ENCODE peak calls at places on chromosomes 13 and 19, in four cellular contexts. Q is HepG2, N is H1, U is K562. P is an unnamed sample.

GRCh38 chr19:10913716-10914340 is 14.6 kb downstream of the YIPF2 start:
- DNase-seq in Q (no peak), N (no peak), U (no peak), P (no peak)

GRCh38 chr13:32901994-32902780 is 114.0 kb upstream of the KL start:
- DNase-seq in Q (no peak), N (no peak), U (no peak), P (no peak)

GRCh38 chr13:38223093-38223492 is 126.6 kb upstream of the UFM1 start:
- DNase-seq in Q (peak), N (no peak), U (peak), P (no peak)

GRCh38 chr13:50130686-50131051 is 115.4 kb downstream of the KCNRG start:
- DNase-seq in Q (no peak), N (peak), U (no peak), P (no peak)

GRCh38 chr19:15320118-15320517 is 12.2 kb downstream of the BRD4 start:
- DNase-seq in Q (no peak), N (no peak), U (no peak), P (no peak)

GRCh38 chr13:99765869-99766268 is 205.7 kb downstream of the ZIC5 start:
- DNase-seq in Q (no peak), N (no peak), U (no peak), P (no peak)

GRCh38 chr19:1856345-1856697 is 7.1 kb downstream of the KLF16 start:
- DNase-seq in Q (no peak), N (peak), U (no peak), P (no peak)

GRCh38 chr19:8571006-8571411 is 6.2 kb downstream of the MYO1F start:
- DNase-seq in Q (peak), N (no peak), U (no peak), P (no peak)

GRCh38 chr19:3098515-3099346 is 4.6 kb downstream of the GNA11 start:
- DNase-seq in Q (no peak), N (peak), U (no peak), P (no peak)

GRCh38 chr13:78596701-78597550 is 6.4 kb downstream of the POU4F1 start:
- DNase-seq in Q (no peak), N (peak), U (no peak), P (no peak)

GRCh38 chr19:35509018-35509652 is 4.3 kb downstream of the DMKN start:
- DNase-seq in Q (peak), N (peak), U (peak), P (peak)

GRCh38 chr13:70339738-70340137 is 231.5 kb upstream of the KLHL1 start:
- DNase-seq in Q (peak), N (peak), U (no peak), P (peak)

GRCh38 chr13:49561064-49561410 is 24.3 kb downstream of the RCBTB1 start:
- DNase-seq in Q (peak), N (no peak), U (no peak), P (no peak)

GRCh38 chr13:40159736-40160135 is 504.3 kb downstream of the COG6 start:
- DNase-seq in Q (no peak), N (no peak), U (no peak), P (no peak)

GRCh38 chr19:20414133-20414532 is 151.4 kb downstream of the ZNF737 start:
- DNase-seq in Q (no peak), N (no peak), U (no peak), P (no peak)

GRCh38 chr19:48418317-48419064 is 25.0 kb downstream of the GRIN2D start:
- DNase-seq in Q (no peak), N (no peak), U (peak), P (no peak)

GRCh38 chr19:8248348-8249328 is 39.5 kb downstream of the CERS4 start:
- DNase-seq in Q (no peak), N (no peak), U (no peak), P (no peak)

GRCh38 chr19:14023404-14024235 is 4.3 kb upstream of the RLN3 start:
- DNase-seq in Q (peak), N (peak), U (peak), P (no peak)

GRCh38 chr13:65808061-65808460 is 1422.1 kb downstream of the PCDH9 start:
- DNase-seq in Q (no peak), N (no peak), U (no peak), P (no peak)

GRCh38 chr13:93915269-93915809 is 564.1 kb downstream of the DCT start:
- DNase-seq in Q (no peak), N (no peak), U (no peak), P (no peak)

GRCh38 chr13:89363144-89363543 is 1692.0 kb downstream of the SLITRK5 start:
- DNase-seq in Q (no peak), N (no peak), U (no peak), P (no peak)

GRCh38 chr13:94061316-94061715 is 418.2 kb downstream of the DCT start:
- DNase-seq in Q (no peak), N (no peak), U (no peak), P (no peak)

GRCh38 chr19:4454952-4455738 is 2.4 kb downstream of the UBXN6 start:
- DNase-seq in Q (no peak), N (no peak), U (peak), P (no peak)
- H3K27ac ChIP-seq in Q (no peak), N (no peak), U (peak), P (no peak)

GRCh38 chr19:4278926-4279529 is at the start of gene SHD:
- DNase-seq in Q (no peak), N (peak), U (peak), P (no peak)
- H3K4me3 ChIP-seq in Q (peak), N (peak), U (no peak), P (no peak)

GRCh38 chr13:111184685-111185401 is 69.7 kb downstream of the ARHGEF7 start:
- DNase-seq in Q (no peak), N (no peak), U (no peak), P (no peak)
- TF ChIP-seq FOSL1 in Q (no peak), N (no peak), U (no peak), P (no peak)

GRCh38 chr19:45115809-45116615 is 23.0 kb downstream of the PPP1R37 start:
- DNase-seq in Q (no peak), N (no peak), U (no peak), P (no peak)

GRCh38 chr19:45119582-45119981 is 26.6 kb downstream of the PPP1R37 start:
- DNase-seq in Q (no peak), N (no peak), U (no peak), P (no peak)

GRCh38 chr19:45114116-45114515 is 21.1 kb downstream of the PPP1R37 start:
- DNase-seq in Q (no peak), N (no peak), U (no peak), P (no peak)

GRCh38 chr19:45117167-45117594 is 24.2 kb downstream of the PPP1R37 start:
- DNase-seq in Q (no peak), N (no peak), U (peak), P (no peak)

DNA sequence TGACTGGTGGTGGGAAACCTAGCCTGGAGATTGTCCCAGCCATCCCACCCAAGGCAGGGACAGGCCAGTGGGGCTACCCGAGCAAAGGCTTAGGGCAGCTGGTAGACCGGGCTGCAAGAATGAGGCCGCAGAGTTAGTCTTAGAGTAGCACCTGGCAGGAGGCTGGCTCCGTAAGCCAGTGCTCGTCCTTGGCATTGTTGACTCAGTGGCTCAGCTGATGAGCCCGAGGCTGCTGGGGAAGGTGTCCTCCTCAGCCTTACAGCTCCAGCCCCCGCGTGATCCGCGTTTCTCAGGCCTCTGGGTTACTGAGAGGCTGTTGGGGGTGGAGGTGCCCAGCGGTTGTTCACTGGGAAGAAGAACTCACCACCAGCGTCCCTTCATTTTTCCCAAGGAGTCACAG is 24.7 kb downstream of the PPP1R37 start:
- DNase-seq in Q (no peak), N (no peak), U (no peak), P (no peak)
- H3K27ac ChIP-seq in Q (no peak), N (no peak), U (no peak), P (no peak)

GRCh38 chr19:33818426-33818825 is 21.8 kb downstream of the KCTD15 start:
- DNase-seq in Q (no peak), N (no peak), U (peak), P (no peak)
- H3K4me3 ChIP-seq in Q (no peak), N (no peak), U (no peak), P (no peak)

GRCh38 chr13:34545461-34545860 is 396.6 kb upstream of the NBEA start:
- DNase-seq in Q (no peak), N (no peak), U (no peak), P (no peak)
- TF ChIP-seq FOSL1 in Q (no peak), N (no peak), U (no peak), P (no peak)

GRCh38 chr19:49491804-49492572 is 4.2 kb upstream of the RPS11 start:
- DNase-seq in Q (no peak), N (no peak), U (no peak), P (no peak)

GRCh38 chr19:49490287-49491029 is 3.0 kb downstream of the RPL13A start:
- DNase-seq in Q (no peak), N (no peak), U (no peak), P (no peak)

GRCh38 chr19:49489601-49490167 is 2.3 kb downstream of the RPL13A start:
- DNase-seq in Q (peak), N (no peak), U (peak), P (no peak)

GRCh38 chr19:49492573-49493411 is 3.4 kb upstream of the RPS11 start:
- DNase-seq in Q (peak), N (peak), U (peak), P (no peak)

DNA sequence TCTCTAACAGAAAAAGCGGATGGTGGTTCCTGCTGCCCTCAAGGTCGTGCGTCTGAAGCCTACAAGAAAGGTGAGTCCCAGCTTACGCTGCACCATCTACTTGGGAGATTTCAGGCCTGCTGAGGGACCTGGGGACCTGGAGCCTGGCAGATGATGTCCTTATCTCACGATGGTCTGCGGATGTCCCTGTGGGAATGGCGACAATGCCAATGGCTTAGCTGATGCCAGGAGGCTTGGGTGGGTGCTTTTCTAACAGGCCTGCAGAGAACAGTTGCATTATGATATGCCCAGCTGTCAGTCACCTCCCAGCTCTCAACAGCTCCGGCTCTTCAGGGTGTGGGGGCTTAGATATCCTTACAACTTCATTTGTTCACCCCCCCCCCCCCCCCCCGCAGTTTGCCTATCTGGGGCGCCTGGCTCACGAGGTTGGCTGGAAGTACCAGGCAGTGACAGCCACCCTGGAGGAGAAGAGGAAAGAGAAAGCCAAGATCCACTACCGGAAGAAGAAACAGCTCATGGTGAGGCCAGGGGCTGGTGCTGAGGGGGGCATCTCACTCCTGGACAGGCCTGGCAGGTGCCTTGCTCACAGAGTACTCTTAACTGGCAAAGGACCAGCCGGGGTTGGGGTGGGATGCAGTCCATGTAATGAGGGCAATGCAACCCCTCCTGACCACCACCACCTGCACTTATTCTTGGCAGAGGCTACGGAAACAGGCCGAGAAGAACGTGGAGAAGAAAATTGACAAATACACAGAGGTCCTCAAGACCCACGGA is 3.8 kb downstream of the RPL13A start:
- DNase-seq in Q (no peak), N (no peak), U (no peak), P (no peak)
- H3K27ac ChIP-seq in Q (peak), N (peak), U (peak), P (peak)

DNA sequence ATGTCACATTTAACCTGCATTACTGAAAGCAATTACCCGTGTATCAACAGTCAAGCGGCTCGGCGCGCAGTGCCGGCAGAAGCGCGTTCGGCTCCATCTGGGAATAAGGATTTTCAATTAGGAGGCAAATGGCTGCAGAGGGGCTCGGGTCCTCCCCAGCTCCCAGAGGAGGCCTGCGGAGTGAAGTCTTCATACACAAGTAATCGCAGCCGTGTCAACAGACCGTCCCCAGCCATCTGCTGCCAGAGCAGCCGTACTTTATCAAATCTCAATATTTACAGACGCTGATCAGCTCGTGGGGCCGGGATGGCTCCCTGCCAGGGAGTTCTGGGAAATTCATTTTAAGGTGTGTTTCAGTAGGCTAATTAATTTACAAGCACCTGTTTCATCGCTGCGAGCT is 252.5 kb downstream of the TEX29 start:
- DNase-seq in Q (no peak), N (no peak), U (no peak), P (no peak)
- H3K4me3 ChIP-seq in Q (no peak), N (no peak), U (no peak), P (no peak)

GRCh38 chr19:513368-514165 is 6.3 kb downstream of the TPGS1 start:
- DNase-seq in Q (no peak), N (no peak), U (no peak), P (no peak)

GRCh38 chr19:512548-513365 is 5.5 kb downstream of the TPGS1 start:
- DNase-seq in Q (no peak), N (peak), U (peak), P (no peak)

GRCh38 chr19:511101-511841 is 4.0 kb downstream of the TPGS1 start:
- DNase-seq in Q (no peak), N (peak), U (no peak), P (peak)

GRCh38 chr19:508204-509150 is 1.2 kb downstream of the TPGS1 start:
- DNase-seq in Q (no peak), N (no peak), U (no peak), P (no peak)

GRCh38 chr19:510606-511100 is 3.4 kb downstream of the TPGS1 start:
- DNase-seq in Q (peak), N (peak), U (peak), P (peak)
- TF ChIP-seq FOSL1 in Q (no peak), N (no peak), U (no peak), P (no peak)